ENCODE peak calls at places on chromosomes 12 and 14, in ten cellular contexts. Y is mammary epithelial cell, J is Caco-2, Q is WERI-Rb-1, I is dorsolateral prefrontal cortex, G is OCI-LY7, S is stomach, O is fibroblast of pulmonary artery, L is AG09309, V is lower lobe of right lung. U is an unnamed sample.

GRCh38 chr14:103186894-103187586 is 63.8 kb downstream of the TNFAIP2 start:
- DNase-seq in Y (no peak), J (peak), Q (no peak), I (no peak), G (no peak), S (no peak), O (no peak), L (no peak), V (no peak), U (peak)

GRCh38 chr14:21475767-21476525 is 813 bp downstream of the RAB2B start:
- DNase-seq in Y (no peak), J (no peak), Q (no peak), I (no peak), G (no peak), S (no peak), O (no peak), L (no peak), V (no peak), U (no peak)

GRCh38 chr12:3962661-3963483 is 89.7 kb upstream of the PARP11 start:
- DNase-seq in Y (no peak), J (peak), Q (no peak), I (no peak), G (no peak), S (no peak), O (no peak), L (no peak), V (peak), U (peak)

GRCh38 chr12:80490329-80490728 is 46.3 kb downstream of the PTPRQ start:
- DNase-seq in Y (no peak), J (peak), Q (no peak), I (no peak), G (no peak), S (no peak), O (no peak), L (no peak), V (no peak), U (peak)

GRCh38 chr12:12428047-12428446 is 71.2 kb downstream of the BORCS5 start:
- DNase-seq in Y (no peak), J (no peak), Q (no peak), I (no peak), G (no peak), S (no peak), O (no peak), L (no peak), V (no peak), U (no peak)

GRCh38 chr12:123250471-123251383 is 17.5 kb downstream of the MTRFR start:
- DNase-seq in Y (peak), J (peak), Q (peak), I (no peak), G (no peak), S (peak), O (no peak), L (no peak), V (peak), U (peak)

GRCh38 chr14:95313707-95314106 is 6.0 kb downstream of the CLMN start:
- DNase-seq in Y (peak), J (no peak), Q (no peak), I (peak), G (no peak), S (peak), O (peak), L (peak), V (peak), U (no peak)

GRCh38 chr14:72615511-72616121 is 278.3 kb downstream of the DPF3 start:
- DNase-seq in Y (peak), J (no peak), Q (no peak), I (no peak), G (no peak), S (no peak), O (peak), L (no peak), V (no peak), U (peak)

GRCh38 chr14:76346391-76347160 is 29.4 kb upstream of the ESRRB start:
- DNase-seq in Y (no peak), J (no peak), Q (peak), I (no peak), G (no peak), S (no peak), O (no peak), L (no peak), V (no peak), U (no peak)

GRCh38 chr14:30798516-30798915 is 75.8 kb upstream of the COCH start:
- DNase-seq in Y (no peak), J (no peak), Q (no peak), I (no peak), G (no peak), S (no peak), O (no peak), L (no peak), V (no peak), U (no peak)

GRCh38 chr12:29148065-29148957 is 767 bp upstream of the FAR2 start:
- DNase-seq in Y (peak), J (no peak), Q (no peak), I (peak), G (no peak), S (no peak), O (peak), L (no peak), V (peak), U (no peak)

GRCh38 chr14:29937116-29937515 is 9.5 kb upstream of the PRKD1 start:
- DNase-seq in Y (peak), J (no peak), Q (no peak), I (no peak), G (no peak), S (no peak), O (peak), L (no peak), V (no peak), U (no peak)

GRCh38 chr12:4824415-4824814 is 85.3 kb upstream of the KCNA1 start:
- DNase-seq in Y (peak), J (no peak), Q (no peak), I (no peak), G (no peak), S (no peak), O (peak), L (peak), V (no peak), U (no peak)

GRCh38 chr12:2856901-2857495 is at the start of gene TEX52:
- DNase-seq in Y (no peak), J (peak), Q (no peak), I (no peak), G (no peak), S (no peak), O (no peak), L (no peak), V (no peak), U (peak)

GRCh38 chr14:81193924-81194633 is 26.7 kb downstream of the GTF2A1 start:
- DNase-seq in Y (no peak), J (no peak), Q (no peak), I (no peak), G (no peak), S (no peak), O (no peak), L (no peak), V (no peak), U (no peak)

GRCh38 chr12:9064201-9064814 is 51.4 kb downstream of the A2M start:
- DNase-seq in Y (peak), J (peak), Q (no peak), I (peak), G (no peak), S (peak), O (peak), L (peak), V (peak), U (peak)

GRCh38 chr12:40222247-40222646 is 2.5 kb upstream of the LRRK2 start:
- DNase-seq in Y (no peak), J (no peak), Q (no peak), I (no peak), G (no peak), S (no peak), O (peak), L (no peak), V (no peak), U (no peak)

GRCh38 chr14:63745858-63746425 is 18.1 kb upstream of the SGPP1 start:
- DNase-seq in Y (no peak), J (no peak), Q (no peak), I (no peak), G (peak), S (no peak), O (no peak), L (no peak), V (peak), U (no peak)

GRCh38 chr12:59372971-59373370 is 222.9 kb upstream of the SLC16A7 start:
- DNase-seq in Y (peak), J (peak), Q (peak), I (no peak), G (no peak), S (no peak), O (no peak), L (no peak), V (no peak), U (peak)

GRCh38 chr14:54784657-54785056 is 118.0 kb downstream of the GCH1 start:
- DNase-seq in Y (no peak), J (peak), Q (no peak), I (no peak), G (no peak), S (no peak), O (no peak), L (no peak), V (no peak), U (no peak)

GRCh38 chr12:28424965-28425364 is 234.7 kb downstream of the CCDC91 start:
- DNase-seq in Y (no peak), J (no peak), Q (no peak), I (no peak), G (no peak), S (peak), O (peak), L (no peak), V (no peak), U (no peak)

GRCh38 chr12:22105542-22105941 is 59.5 kb downstream of the CMAS start:
- DNase-seq in Y (peak), J (no peak), Q (no peak), I (no peak), G (no peak), S (no peak), O (no peak), L (no peak), V (no peak), U (no peak)

GRCh38 chr14:92135269-92135668 is 13.5 kb downstream of the CPSF2 start:
- DNase-seq in Y (peak), J (no peak), Q (no peak), I (no peak), G (peak), S (no peak), O (peak), L (no peak), V (no peak), U (no peak)

GRCh38 chr14:22837750-22838538 is 1.6 kb downstream of the MMP14 start:
- DNase-seq in Y (peak), J (no peak), Q (no peak), I (no peak), G (no peak), S (no peak), O (peak), L (no peak), V (peak), U (peak)

GRCh38 chr14:31270196-31270772 is 62.7 kb upstream of the HECTD1 start:
- DNase-seq in Y (no peak), J (no peak), Q (peak), I (no peak), G (peak), S (no peak), O (no peak), L (no peak), V (peak), U (peak)

GRCh38 chr14:64755661-64756265 is 51.5 kb downstream of the PLEKHG3 start:
- DNase-seq in Y (peak), J (peak), Q (no peak), I (no peak), G (no peak), S (no peak), O (peak), L (no peak), V (no peak), U (no peak)

DNA sequence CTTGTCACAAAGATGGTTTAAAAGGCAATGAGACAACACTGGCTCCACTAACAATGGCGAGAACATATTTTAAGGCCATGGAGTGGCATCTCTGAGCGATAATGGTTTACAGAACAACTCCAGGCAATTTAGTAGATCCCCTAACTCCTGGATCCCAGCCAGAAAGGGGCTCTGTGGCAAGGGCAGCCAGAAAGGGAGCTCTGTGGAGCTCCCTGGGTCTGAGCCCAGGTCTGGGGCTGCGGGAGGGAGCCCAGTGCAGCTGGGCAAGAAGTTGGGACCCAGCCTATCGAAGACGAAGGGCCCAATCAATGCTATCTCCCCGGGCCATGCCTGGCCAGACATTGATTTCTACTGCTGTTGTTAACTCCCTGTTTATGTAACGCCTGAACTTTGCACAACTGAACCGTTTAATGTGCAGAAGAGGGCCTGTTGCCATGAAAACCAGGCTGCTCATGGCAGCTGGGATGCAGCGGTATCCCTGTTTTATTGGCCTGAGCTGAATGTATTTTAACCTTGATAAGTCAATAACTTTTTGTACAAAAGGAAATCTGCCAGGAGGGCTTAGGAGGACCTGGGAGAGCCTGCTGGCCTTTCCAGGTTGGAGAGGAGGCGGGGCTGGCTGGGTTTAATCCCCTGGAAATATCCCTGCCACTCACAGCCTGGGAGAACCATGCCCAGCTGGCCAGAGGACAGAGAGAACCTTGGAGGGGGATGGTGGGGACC is 6.7 kb upstream of the FAM222A start:
- DNase-seq in Y (no peak), J (no peak), Q (peak), I (no peak), G (no peak), S (no peak), O (no peak), L (no peak), V (no peak), U (peak)
- H3K4me3 ChIP-seq in Y (no peak), J (no peak), Q (no peak), I (no peak), G (no peak), S (no peak), O (no peak), L (no peak), V (no peak), U (no peak)

GRCh38 chr14:68863610-68864300 is 70.9 kb upstream of the ZFP36L1 start:
- DNase-seq in Y (no peak), J (no peak), Q (no peak), I (no peak), G (no peak), S (no peak), O (no peak), L (no peak), V (no peak), U (no peak)
- TF ChIP-seq CTCF in Y (no peak), J (no peak), Q (no peak), I (no peak), G (no peak), S (no peak), O (no peak), L (no peak), V (no peak), U (no peak)

GRCh38 chr12:54017027-54017788 is 8.4 kb downstream of the HOXC8 start:
- DNase-seq in Y (peak), J (peak), Q (peak), I (no peak), G (peak), S (no peak), O (no peak), L (no peak), V (no peak), U (peak)

GRCh38 chr12:54017845-54018607 is 9.2 kb downstream of the HOXC8 start:
- DNase-seq in Y (peak), J (peak), Q (peak), I (no peak), G (peak), S (peak), O (peak), L (peak), V (peak), U (peak)

GRCh38 chr12:54019111-54019811 is 9.0 kb upstream of the HOXC6 start:
- DNase-seq in Y (peak), J (no peak), Q (peak), I (no peak), G (no peak), S (no peak), O (no peak), L (no peak), V (no peak), U (peak)

GRCh38 chr12:54019924-54020586 is 8.2 kb upstream of the HOXC6 start:
- DNase-seq in Y (peak), J (no peak), Q (no peak), I (no peak), G (no peak), S (no peak), O (no peak), L (no peak), V (no peak), U (peak)

GRCh38 chr12:54018608-54018984 is 9.6 kb upstream of the HOXC6 start:
- DNase-seq in Y (peak), J (no peak), Q (peak), I (no peak), G (peak), S (no peak), O (no peak), L (no peak), V (no peak), U (peak)
- H3K4me3 ChIP-seq in Y (peak), J (peak), Q (peak), I (no peak), G (peak), S (peak), O (no peak), L (peak), V (peak), U (no peak)

GRCh38 chr12:107337354-107338095 is 244.2 kb upstream of the CRY1 start:
- DNase-seq in Y (peak), J (no peak), Q (no peak), I (no peak), G (no peak), S (no peak), O (peak), L (no peak), V (no peak), U (no peak)

GRCh38 chr12:107339932-107340331 is 246.6 kb upstream of the CRY1 start:
- DNase-seq in Y (no peak), J (no peak), Q (no peak), I (no peak), G (no peak), S (no peak), O (no peak), L (no peak), V (no peak), U (no peak)

GRCh38 chr12:107335802-107336570 is 242.6 kb upstream of the CRY1 start:
- DNase-seq in Y (no peak), J (no peak), Q (no peak), I (no peak), G (no peak), S (no peak), O (no peak), L (no peak), V (no peak), U (no peak)

GRCh38 chr12:107332726-107333125 is 239.4 kb upstream of the CRY1 start:
- DNase-seq in Y (no peak), J (no peak), Q (no peak), I (no peak), G (no peak), S (no peak), O (no peak), L (no peak), V (no peak), U (no peak)

GRCh38 chr12:107336705-107337104 is 243.4 kb upstream of the CRY1 start:
- DNase-seq in Y (no peak), J (no peak), Q (no peak), I (no peak), G (no peak), S (no peak), O (no peak), L (no peak), V (no peak), U (no peak)
- TF ChIP-seq CTCF in Y (no peak), J (no peak), Q (no peak), I (no peak), G (no peak), S (no peak), O (no peak), L (no peak), V (no peak), U (no peak)

DNA sequence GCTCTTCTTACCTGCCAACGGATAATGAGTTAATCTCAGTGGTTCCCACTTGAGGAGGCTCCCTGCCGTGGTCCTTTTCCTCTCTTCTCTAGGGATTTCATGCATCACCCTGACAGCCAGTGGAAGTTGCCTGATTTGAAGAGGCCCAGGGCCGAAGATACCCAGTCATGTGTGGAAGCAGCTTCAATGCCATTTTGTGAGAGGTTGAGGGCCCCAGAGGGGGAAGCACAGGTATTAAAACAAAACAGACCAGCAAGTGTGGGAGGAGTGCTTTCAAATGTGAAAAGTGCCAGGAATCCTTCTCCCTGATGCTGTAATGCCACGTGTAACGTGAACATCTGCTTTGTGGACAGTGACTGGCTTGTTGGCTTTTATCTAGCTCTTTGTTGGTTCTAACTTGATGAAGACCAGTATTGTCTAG is 1.5 kb downstream of the TCP11L2 start:
- DNase-seq in Y (no peak), J (no peak), Q (no peak), I (peak), G (no peak), S (no peak), O (no peak), L (no peak), V (no peak), U (peak)
- H3K4me3 ChIP-seq in Y (no peak), J (no peak), Q (no peak), I (peak), G (peak), S (peak), O (peak), L (peak), V (peak), U (no peak)

DNA sequence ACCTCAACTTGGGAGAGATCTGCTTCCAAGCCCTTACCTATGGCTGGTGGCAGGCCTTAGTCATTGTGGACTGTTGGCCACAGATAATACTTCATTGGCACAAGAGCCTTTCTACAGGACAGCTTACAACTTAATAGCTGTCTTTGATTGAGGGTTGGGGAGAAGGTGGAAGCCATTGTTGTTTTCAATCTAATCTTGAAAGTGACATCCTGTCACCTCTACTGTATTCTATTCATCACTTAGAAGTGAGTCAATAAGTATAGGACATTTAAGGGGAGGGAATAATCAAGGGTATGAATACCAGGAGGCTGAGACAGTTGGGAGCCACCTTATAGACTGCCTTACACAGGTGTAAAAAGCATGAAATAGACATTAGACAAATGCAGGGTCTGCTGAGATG is 906.3 kb downstream of the NRXN3 start:
- DNase-seq in Y (no peak), J (no peak), Q (no peak), I (no peak), G (no peak), S (no peak), O (no peak), L (no peak), V (no peak), U (no peak)
- TF ChIP-seq CTCF in Y (no peak), J (no peak), Q (no peak), I (no peak), G (no peak), S (no peak), O (no peak), L (no peak), V (no peak), U (no peak)

GRCh38 chr14:68927956-68928675 is 51.0 kb downstream of the ACTN1 start:
- DNase-seq in Y (no peak), J (no peak), Q (no peak), I (no peak), G (no peak), S (no peak), O (no peak), L (no peak), V (peak), U (no peak)
- H3K4me3 ChIP-seq in Y (no peak), J (no peak), Q (no peak), I (no peak), G (no peak), S (no peak), O (no peak), L (no peak), V (no peak), U (no peak)

GRCh38 chr12:47904647-47905312 is at the start of gene VDR:
- DNase-seq in Y (peak), J (peak), Q (peak), I (no peak), G (peak), S (peak), O (peak), L (no peak), V (peak), U (peak)
- TF ChIP-seq CTCF in Y (peak), J (no peak), Q (peak), I (no peak), G (peak), S (no peak), O (peak), L (peak), V (no peak), U (no peak)

DNA sequence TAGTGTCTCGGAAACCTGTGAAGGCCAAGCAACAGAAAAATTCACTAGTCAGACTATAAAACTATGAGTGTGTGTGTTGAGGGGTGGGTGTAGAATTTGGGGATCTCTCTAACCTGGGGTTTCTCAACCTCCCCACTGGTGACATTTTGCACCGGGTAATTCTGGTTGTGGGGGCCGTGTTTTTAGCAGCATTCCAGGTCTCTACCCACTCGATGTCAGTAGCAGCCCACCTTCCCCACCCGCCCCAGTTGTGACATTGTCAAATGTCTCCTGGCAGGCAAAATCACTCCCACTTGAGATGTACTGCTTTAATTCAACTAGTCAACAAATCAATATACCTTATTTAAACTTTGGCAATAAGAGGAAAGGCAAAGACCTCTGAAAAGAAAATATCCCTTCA is 4.1 kb downstream of the GCN1 start:
- DNase-seq in Y (no peak), J (no peak), Q (no peak), I (no peak), G (no peak), S (no peak), O (no peak), L (no peak), V (no peak), U (no peak)
- H3K4me3 ChIP-seq in Y (no peak), J (no peak), Q (no peak), I (no peak), G (peak), S (no peak), O (no peak), L (no peak), V (no peak), U (no peak)

GRCh38 chr12:132615579-132616066 is 3.0 kb upstream of the P2RX2 start:
- DNase-seq in Y (no peak), J (no peak), Q (peak), I (no peak), G (no peak), S (no peak), O (no peak), L (no peak), V (no peak), U (no peak)
- TF ChIP-seq CTCF in Y (no peak), J (no peak), Q (peak), I (no peak), G (no peak), S (no peak), O (no peak), L (no peak), V (no peak), U (no peak)

U was measured in endodermal cell.